ENCODE peak calls at places on chromosomes 2 and 18, in six cellular contexts. H is neural progenitor cell, X is HCT116, G is mesothelial cell of epicardium, D is glutamatergic neuron, L is MCF 10A. U is an unnamed sample.

GRCh38 chr2:181937473-181937872 is 45.9 kb downstream of the ITPRID2 start:
- DNase-seq in H (no peak), X (no peak), G (no peak), D (no peak), L (no peak), U (no peak)

GRCh38 chr2:113158884-113159553 is 14.8 kb upstream of the PSD4 start:
- DNase-seq in H (no peak), X (no peak), G (peak; percentile 25), D (no peak), L (peak; percentile 25), U (no peak)

GRCh38 chr2:220034356-220035121 is 407.1 kb downstream of the SLC4A3 start:
- DNase-seq in H (no peak), X (no peak), G (no peak), D (no peak), L (peak; percentile 14), U (no peak)

GRCh38 chr2:28767367-28767766 is 15.7 kb downstream of the PPP1CB start:
- DNase-seq in H (no peak), X (no peak), G (no peak), D (no peak), L (no peak), U (no peak)

GRCh38 chr2:36655456-36655855 is 41.1 kb upstream of the VIT start:
- DNase-seq in H (no peak), X (no peak), G (no peak), D (no peak), L (no peak), U (no peak)

GRCh38 chr2:232463701-232464533 is 8.0 kb downstream of the ALPI start:
- DNase-seq in H (no peak), X (no peak), G (no peak), D (no peak), L (no peak), U (no peak)

GRCh38 chr18:12031181-12031580 is 49.9 kb downstream of the IMPA2 start:
- DNase-seq in H (no peak), X (no peak), G (no peak), D (no peak), L (no peak), U (no peak)

GRCh38 chr18:7572837-7573236 is 5.7 kb downstream of the PTPRM start:
- DNase-seq in H (no peak), X (no peak), G (no peak), D (no peak), L (no peak), U (no peak)

GRCh38 chr2:49254401-49254800 is 100.1 kb upstream of the FSHR start:
- DNase-seq in H (no peak), X (no peak), G (no peak), D (no peak), L (no peak), U (no peak)

GRCh38 chr2:42859006-42859552 is 66.7 kb upstream of the HAAO start:
- DNase-seq in H (peak; percentile 79), X (peak; percentile 69), G (peak; percentile 85), D (peak; percentile 78), L (peak; percentile 82), U (peak; percentile 84)

GRCh38 chr2:240109386-240109785 is 26.7 kb downstream of the COPS9 start:
- DNase-seq in H (no peak), X (no peak), G (no peak), D (no peak), L (no peak), U (no peak)

GRCh38 chr2:240107386-240107785 is 28.7 kb downstream of the COPS9 start:
- DNase-seq in H (peak; percentile 25), X (no peak), G (no peak), D (no peak), L (no peak), U (no peak)

GRCh38 chr2:240106765-240107164 is 29.3 kb downstream of the COPS9 start:
- DNase-seq in H (no peak), X (no peak), G (no peak), D (no peak), L (no peak), U (no peak)

GRCh38 chr2:240112914-240113690 is 23.0 kb downstream of the COPS9 start:
- DNase-seq in H (peak; percentile 25), X (no peak), G (no peak), D (no peak), L (no peak), U (no peak)

DNA sequence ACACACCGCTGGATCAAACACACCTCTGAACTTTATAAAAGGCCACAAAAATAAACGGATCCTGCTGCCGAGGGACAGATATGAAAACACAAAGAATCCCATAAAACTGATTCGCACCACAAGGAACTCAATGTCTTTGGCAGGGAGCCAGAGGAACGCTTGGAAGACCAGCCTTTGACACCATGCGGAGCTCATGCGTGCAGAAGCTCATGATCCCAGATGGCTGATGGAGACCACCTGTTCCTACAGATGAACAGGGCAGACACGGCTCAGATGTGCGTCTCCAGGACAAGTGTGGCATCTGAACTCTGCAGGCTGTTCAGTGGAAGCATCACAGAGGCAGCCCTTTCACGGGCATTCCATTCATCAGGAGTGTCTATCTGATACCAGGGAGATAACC is 24.9 kb downstream of the COPS9 start:
- DNase-seq in H (no peak), X (no peak), G (no peak), D (no peak), L (no peak), U (no peak)
- TF ChIP-seq CTCF in H (no peak), X (no peak), G (no peak), D (no peak), L (no peak), U (no peak)

GRCh38 chr18:2881088-2881487 is 34.3 kb downstream of the EMILIN2 start:
- DNase-seq in H (no peak), X (no peak), G (no peak), D (no peak), L (no peak), U (no peak)

GRCh38 chr18:2880473-2880872 is 33.7 kb downstream of the EMILIN2 start:
- DNase-seq in H (no peak), X (no peak), G (no peak), D (no peak), L (no peak), U (no peak)

GRCh38 chr18:2883137-2883671 is 36.4 kb downstream of the EMILIN2 start:
- DNase-seq in H (no peak), X (no peak), G (no peak), D (no peak), L (no peak), U (no peak)

GRCh38 chr18:2882201-2882600 is 35.4 kb downstream of the EMILIN2 start:
- DNase-seq in H (no peak), X (no peak), G (no peak), D (no peak), L (no peak), U (no peak)

DNA sequence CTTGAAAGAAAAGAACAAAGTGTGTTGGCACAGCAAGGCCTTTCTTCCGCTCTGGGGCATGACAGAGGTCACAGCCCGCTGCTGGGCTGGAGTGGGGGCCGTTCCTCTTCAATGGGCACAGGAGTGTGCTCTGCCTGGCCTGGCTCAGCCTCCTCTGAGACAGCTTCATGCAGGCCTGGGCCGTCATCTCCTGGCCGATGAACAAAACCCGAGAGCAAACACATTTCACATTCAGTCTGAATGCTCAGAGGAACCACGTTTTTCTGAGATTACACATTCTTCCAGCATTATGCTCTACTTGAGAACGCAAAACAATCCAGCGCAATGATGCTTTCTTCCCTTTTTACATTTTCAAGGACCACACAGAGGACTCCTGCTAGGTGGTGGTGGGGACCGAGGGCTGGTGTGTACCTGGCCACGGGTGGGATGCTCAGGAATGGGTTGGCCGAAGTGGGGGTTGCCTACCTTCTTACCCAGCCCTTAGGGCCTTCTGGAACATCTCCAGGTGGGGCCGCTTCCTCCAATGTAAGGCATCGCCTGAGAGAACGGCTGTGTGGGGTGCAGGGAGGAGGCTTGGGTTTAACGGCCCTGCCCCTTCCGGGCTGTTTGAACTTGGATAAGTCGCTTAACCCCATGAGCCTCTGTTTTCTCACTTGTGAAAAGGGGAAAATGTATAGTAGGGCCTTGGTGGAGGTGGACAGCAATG is 34.8 kb downstream of the EMILIN2 start:
- DNase-seq in H (no peak), X (no peak), G (no peak), D (no peak), L (no peak), U (peak; percentile 31)
- TF ChIP-seq CTCF in H (no peak), X (no peak), G (no peak), D (no peak), L (no peak), U (no peak)

DNA sequence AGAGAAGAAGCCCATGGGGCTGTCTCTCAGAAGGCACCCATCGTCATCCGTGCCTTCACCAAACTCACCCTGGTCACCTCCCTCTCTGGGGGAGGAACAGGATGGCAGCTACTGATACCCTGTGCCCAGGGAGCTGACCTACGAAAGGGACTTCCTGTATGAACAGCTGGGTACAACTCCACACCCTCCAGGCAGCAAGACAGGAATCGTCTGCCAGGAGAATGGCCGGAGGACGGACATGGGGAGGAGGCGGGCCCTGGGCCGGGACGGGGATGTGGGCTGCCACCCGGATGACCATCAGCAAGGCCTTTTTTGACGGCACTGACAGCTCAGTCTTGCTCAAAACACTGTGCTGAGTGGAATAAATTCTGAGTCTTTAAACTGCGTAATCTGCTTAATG is 243.6 kb downstream of the HDAC4 start:
- DNase-seq in H (no peak), X (no peak), G (no peak), D (peak; percentile 14), L (no peak), U (no peak)
- TF ChIP-seq CTCF in H (no peak), X (no peak), G (no peak), D (no peak), L (no peak), U (no peak)

DNA sequence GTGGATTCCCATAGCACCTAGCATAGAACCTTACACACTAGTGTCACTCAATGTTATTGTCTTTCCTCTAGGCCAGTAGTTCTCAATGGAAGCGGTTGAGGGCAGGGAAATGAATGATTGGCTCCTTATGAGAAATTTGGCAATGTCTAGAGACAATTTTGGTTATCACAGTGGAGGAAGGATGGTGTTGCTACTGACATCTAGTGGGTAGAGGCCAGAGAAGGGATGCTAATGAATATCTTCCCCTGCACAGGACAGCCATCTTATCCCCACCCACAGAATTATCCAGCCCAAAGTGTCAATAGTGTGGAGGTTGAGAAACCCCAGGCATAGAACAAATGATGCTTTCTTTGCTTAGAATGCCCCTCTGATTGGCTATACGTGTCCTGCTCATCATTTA is 15.8 kb downstream of the C18orf63 start:
- DNase-seq in H (peak; percentile 20), X (peak; percentile 18), G (no peak), D (no peak), L (peak; percentile 56), U (no peak)
- TF ChIP-seq CTCF in H (peak; percentile 44), X (peak; percentile 28), G (no peak), D (no peak), L (peak; percentile 17), U (no peak)

GRCh38 chr18:292271-292670 is 24.4 kb upstream of the THOC1 start:
- DNase-seq in H (no peak), X (no peak), G (no peak), D (no peak), L (no peak), U (no peak)
- TF ChIP-seq CTCF in H (no peak), X (peak; percentile 41), G (no peak), D (no peak), L (no peak), U (no peak)